ENCODE peak calls at places on chromosome 22, in seven cellular contexts. One of them, this sample, is unnamed.

GRCh38 chr22:47586946-47587345 is 824.5 kb downstream of the TBC1D22A start:
- DNase-seq in K562: no peak
- DNase-seq in H1: no peak
- DNase-seq in HCT116: no peak
- DNase-seq in HepG2: no peak
- DNase-seq in SK-N-SH: no peak
- DNase-seq in GM12878: no peak
- DNase-seq in this sample: no peak

GRCh38 chr22:27170491-27170890 is 513.1 kb downstream of the MIAT start:
- DNase-seq in K562: no peak
- DNase-seq in H1: no peak
- DNase-seq in HCT116: peak
- DNase-seq in HepG2: no peak
- DNase-seq in SK-N-SH: no peak
- DNase-seq in GM12878: no peak
- DNase-seq in this sample: no peak

GRCh38 chr22:19799322-19800190 is 39.0 kb downstream of the TBX1 start:
- DNase-seq in K562: peak
- DNase-seq in H1: no peak
- DNase-seq in HCT116: no peak
- DNase-seq in HepG2: no peak
- DNase-seq in SK-N-SH: peak
- DNase-seq in GM12878: no peak
- DNase-seq in this sample: no peak

GRCh38 chr22:29310863-29311339 is 4.5 kb downstream of the GAS2L1 start:
- DNase-seq in K562: peak
- DNase-seq in H1: peak
- DNase-seq in HCT116: peak
- DNase-seq in HepG2: peak
- DNase-seq in SK-N-SH: peak
- DNase-seq in GM12878: no peak
- DNase-seq in this sample: no peak

GRCh38 chr22:50608996-50609395 is 8.4 kb downstream of the MAPK8IP2 start:
- DNase-seq in K562: no peak
- DNase-seq in H1: no peak
- DNase-seq in HCT116: no peak
- DNase-seq in HepG2: no peak
- DNase-seq in SK-N-SH: no peak
- DNase-seq in GM12878: no peak
- DNase-seq in this sample: no peak

GRCh38 chr22:30290318-30290678 is 993 bp upstream of the CASTOR1 start:
- DNase-seq in K562: no peak
- DNase-seq in H1: no peak
- DNase-seq in HCT116: no peak
- DNase-seq in HepG2: no peak
- DNase-seq in SK-N-SH: no peak
- DNase-seq in GM12878: no peak
- DNase-seq in this sample: peak

GRCh38 chr22:42376721-42377177 is 55.5 kb downstream of the NFAM1 start:
- DNase-seq in K562: peak
- DNase-seq in H1: no peak
- DNase-seq in HCT116: no peak
- DNase-seq in HepG2: no peak
- DNase-seq in SK-N-SH: peak
- DNase-seq in GM12878: no peak
- DNase-seq in this sample: no peak

GRCh38 chr22:44525872-44526271 is 27.8 kb upstream of the RTL6 start:
- DNase-seq in K562: no peak
- DNase-seq in H1: no peak
- DNase-seq in HCT116: no peak
- DNase-seq in HepG2: no peak
- DNase-seq in SK-N-SH: no peak
- DNase-seq in GM12878: no peak
- DNase-seq in this sample: no peak

GRCh38 chr22:37331811-37332536 is 49.7 kb downstream of the CYTH4 start:
- DNase-seq in K562: no peak
- DNase-seq in H1: no peak
- DNase-seq in HCT116: no peak
- DNase-seq in HepG2: no peak
- DNase-seq in SK-N-SH: no peak
- DNase-seq in GM12878: no peak
- DNase-seq in this sample: no peak

GRCh38 chr22:40408718-40409612 is 38.6 kb downstream of the SGSM3 start:
- DNase-seq in K562: no peak
- DNase-seq in H1: no peak
- DNase-seq in HCT116: no peak
- DNase-seq in HepG2: no peak
- DNase-seq in SK-N-SH: no peak
- DNase-seq in GM12878: no peak
- DNase-seq in this sample: no peak

GRCh38 chr22:39220897-39221850 is 23.6 kb downstream of the PDGFB start:
- DNase-seq in K562: no peak
- DNase-seq in H1: no peak
- DNase-seq in HCT116: no peak
- DNase-seq in HepG2: no peak
- DNase-seq in SK-N-SH: no peak
- DNase-seq in GM12878: no peak
- DNase-seq in this sample: no peak

GRCh38 chr22:45205624-45205925 is 35.1 kb downstream of the KIAA0930 start:
- DNase-seq in K562: no peak
- DNase-seq in H1: no peak
- DNase-seq in HCT116: no peak
- DNase-seq in HepG2: no peak
- DNase-seq in SK-N-SH: no peak
- DNase-seq in GM12878: no peak
- DNase-seq in this sample: no peak

GRCh38 chr22:44776535-44777363 is 24.4 kb downstream of the ARHGAP8 start:
- DNase-seq in K562: no peak
- DNase-seq in H1: no peak
- DNase-seq in HCT116: no peak
- DNase-seq in HepG2: no peak
- DNase-seq in SK-N-SH: no peak
- DNase-seq in GM12878: no peak
- DNase-seq in this sample: peak

GRCh38 chr22:44523981-44524759 is 26.1 kb upstream of the RTL6 start:
- DNase-seq in K562: no peak
- DNase-seq in H1: peak
- DNase-seq in HCT116: no peak
- DNase-seq in HepG2: no peak
- DNase-seq in SK-N-SH: no peak
- DNase-seq in GM12878: no peak
- DNase-seq in this sample: no peak

GRCh38 chr22:44685384-44686056 is 16.5 kb upstream of the PRR5 start:
- DNase-seq in K562: peak
- DNase-seq in H1: peak
- DNase-seq in HCT116: peak
- DNase-seq in HepG2: no peak
- DNase-seq in SK-N-SH: peak
- DNase-seq in GM12878: peak
- DNase-seq in this sample: peak

GRCh38 chr22:19060356-19061009 is 61.7 kb downstream of the DGCR2 start:
- DNase-seq in K562: no peak
- DNase-seq in H1: no peak
- DNase-seq in HCT116: no peak
- DNase-seq in HepG2: no peak
- DNase-seq in SK-N-SH: no peak
- DNase-seq in GM12878: no peak
- DNase-seq in this sample: no peak

GRCh38 chr22:42313804-42314581 is 43.5 kb upstream of the TCF20 start:
- DNase-seq in K562: peak
- DNase-seq in H1: peak
- DNase-seq in HCT116: peak
- DNase-seq in HepG2: peak
- DNase-seq in SK-N-SH: peak
- DNase-seq in GM12878: no peak
- DNase-seq in this sample: no peak

GRCh38 chr22:37230673-37231405 is 13.2 kb downstream of the RAC2 start:
- DNase-seq in K562: no peak
- DNase-seq in H1: no peak
- DNase-seq in HCT116: no peak
- DNase-seq in HepG2: no peak
- DNase-seq in SK-N-SH: no peak
- DNase-seq in GM12878: peak
- DNase-seq in this sample: no peak

GRCh38 chr22:41524283-41524682 is 20.0 kb downstream of the POLR3H start:
- DNase-seq in K562: no peak
- DNase-seq in H1: no peak
- DNase-seq in HCT116: no peak
- DNase-seq in HepG2: no peak
- DNase-seq in SK-N-SH: no peak
- DNase-seq in GM12878: no peak
- DNase-seq in this sample: peak

GRCh38 chr22:45091254-45091854 is 72.4 kb upstream of the NUP50 start:
- DNase-seq in K562: no peak
- DNase-seq in H1: no peak
- DNase-seq in HCT116: no peak
- DNase-seq in HepG2: no peak
- DNase-seq in SK-N-SH: no peak
- DNase-seq in GM12878: no peak
- DNase-seq in this sample: no peak

GRCh38 chr22:25896098-25896497 is 154.1 kb downstream of the MYO18B start:
- DNase-seq in K562: peak
- DNase-seq in H1: no peak
- DNase-seq in HCT116: no peak
- DNase-seq in HepG2: peak
- DNase-seq in SK-N-SH: no peak
- DNase-seq in GM12878: no peak
- DNase-seq in this sample: peak

GRCh38 chr22:25899566-25899965 is 157.6 kb downstream of the MYO18B start:
- DNase-seq in K562: no peak
- DNase-seq in H1: no peak
- DNase-seq in HCT116: no peak
- DNase-seq in HepG2: no peak
- DNase-seq in SK-N-SH: no peak
- DNase-seq in GM12878: no peak
- DNase-seq in this sample: no peak

GRCh38 chr22:25898707-25899365 is 156.8 kb downstream of the MYO18B start:
- DNase-seq in K562: peak
- DNase-seq in H1: peak
- DNase-seq in HCT116: peak
- DNase-seq in HepG2: peak
- DNase-seq in SK-N-SH: no peak
- DNase-seq in GM12878: no peak
- DNase-seq in this sample: no peak

GRCh38 chr22:25895678-25896077 is 153.7 kb downstream of the MYO18B start:
- DNase-seq in K562: no peak
- DNase-seq in H1: no peak
- DNase-seq in HCT116: no peak
- DNase-seq in HepG2: no peak
- DNase-seq in SK-N-SH: no peak
- DNase-seq in GM12878: no peak
- DNase-seq in this sample: no peak

DNA sequence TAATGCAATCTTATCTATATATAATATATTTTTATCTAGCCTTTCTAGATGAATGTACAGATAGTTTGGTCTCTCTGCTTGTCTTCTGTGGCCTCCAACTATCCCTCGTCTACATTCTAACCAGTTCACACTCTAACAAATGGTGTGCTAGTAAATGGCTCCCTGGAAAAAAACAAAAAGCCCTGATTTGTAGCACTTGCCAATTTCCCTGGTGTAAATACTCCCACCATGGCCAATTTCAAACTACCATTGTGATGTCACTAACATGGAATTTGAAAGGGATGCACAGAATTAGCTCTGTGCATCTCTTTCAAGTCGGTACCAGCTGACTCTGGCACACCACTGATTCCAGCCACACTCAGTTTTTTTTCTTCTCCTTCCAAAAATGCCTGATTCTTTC is 154.6 kb downstream of the MYO18B start:
- DNase-seq in K562: no peak
- DNase-seq in H1: no peak
- DNase-seq in HCT116: no peak
- DNase-seq in HepG2: no peak
- DNase-seq in SK-N-SH: no peak
- DNase-seq in GM12878: no peak
- DNase-seq in this sample: no peak
- TF ChIP-seq JUND in K562: no peak
- TF ChIP-seq JUND in H1: no peak
- TF ChIP-seq JUND in HCT116: no peak
- TF ChIP-seq JUND in HepG2: no peak
- TF ChIP-seq JUND in SK-N-SH: no peak
- TF ChIP-seq JUND in GM12878: no peak
- TF ChIP-seq JUND in this sample: no peak

GRCh38 chr22:33883961-33884808 is 36.1 kb downstream of the LARGE1 start:
- DNase-seq in K562: no peak
- DNase-seq in H1: no peak
- DNase-seq in HCT116: no peak
- DNase-seq in HepG2: peak
- DNase-seq in SK-N-SH: no peak
- DNase-seq in GM12878: no peak
- DNase-seq in this sample: no peak
- TF ChIP-seq JUND in K562: no peak
- TF ChIP-seq JUND in H1: no peak
- TF ChIP-seq JUND in HCT116: no peak
- TF ChIP-seq JUND in HepG2: no peak
- TF ChIP-seq JUND in SK-N-SH: no peak
- TF ChIP-seq JUND in GM12878: no peak
- TF ChIP-seq JUND in this sample: no peak

DNA sequence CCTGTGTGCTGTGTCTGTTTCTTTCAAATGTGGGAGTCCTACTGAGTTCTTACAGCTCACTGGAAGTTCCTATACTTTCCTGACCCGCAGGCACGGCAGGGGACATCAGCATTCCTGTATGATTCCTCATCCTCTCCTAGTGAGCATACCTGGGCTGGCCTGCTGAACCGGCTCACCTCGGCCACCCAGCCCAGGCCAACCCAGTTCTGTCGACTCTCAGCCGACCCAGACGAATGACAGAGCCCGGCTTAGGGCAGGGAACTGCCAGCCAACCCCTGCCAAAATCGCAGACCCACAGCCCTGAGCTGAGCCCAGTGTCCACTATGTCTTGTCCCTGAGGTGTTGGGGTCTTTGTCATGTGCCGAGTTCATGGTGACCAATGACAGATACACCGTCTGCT is 339.7 kb downstream of the BRD1 start:
- DNase-seq in K562: no peak
- DNase-seq in H1: peak
- DNase-seq in HCT116: peak
- DNase-seq in HepG2: no peak
- DNase-seq in SK-N-SH: no peak
- DNase-seq in GM12878: no peak
- DNase-seq in this sample: peak
- TF ChIP-seq JUND in K562: no peak
- TF ChIP-seq JUND in H1: peak
- TF ChIP-seq JUND in HCT116: peak
- TF ChIP-seq JUND in HepG2: no peak
- TF ChIP-seq JUND in SK-N-SH: no peak
- TF ChIP-seq JUND in GM12878: no peak
- TF ChIP-seq JUND in this sample: peak

GRCh38 chr22:21632237-21632895 is at the start of gene CCDC116:
- DNase-seq in K562: peak
- DNase-seq in H1: peak
- DNase-seq in HCT116: no peak
- DNase-seq in HepG2: peak
- DNase-seq in SK-N-SH: peak
- DNase-seq in GM12878: no peak
- DNase-seq in this sample: peak
- TF ChIP-seq JUND in K562: peak
- TF ChIP-seq JUND in H1: no peak
- TF ChIP-seq JUND in HCT116: no peak
- TF ChIP-seq JUND in HepG2: no peak
- TF ChIP-seq JUND in SK-N-SH: no peak
- TF ChIP-seq JUND in GM12878: no peak
- TF ChIP-seq JUND in this sample: no peak